ENCODE peak calls at places on chromosomes 7 and 10, in ten cellular contexts. R is transverse colon, L is H54, M is lower leg skin, P is sigmoid colon, K is uterus, X is A549, T is right lobe of liver, G is stomach, F is adrenal gland. E is an unnamed sample.

GRCh38 chr7:34236839-34237492 is 331.6 kb downstream of the BMPER start:
- DNase-seq in R (no peak), L (no peak), M (no peak), P (no peak), K (no peak), X (no peak), T (no peak), G (no peak), F (no peak), E (no peak)

GRCh38 chr10:86793696-86794095 is 37.3 kb downstream of the BMPR1A start:
- DNase-seq in R (peak), L (no peak), M (no peak), P (no peak), K (no peak), X (no peak), T (no peak), G (no peak), F (no peak), E (no peak)

GRCh38 chr10:28793482-28793881 is 116.2 kb downstream of the BAMBI start:
- DNase-seq in R (peak), L (no peak), M (no peak), P (no peak), K (no peak), X (no peak), T (no peak), G (no peak), F (no peak), E (no peak)

GRCh38 chr7:19146699-19147098 is 1.5 kb upstream of the FERD3L start:
- DNase-seq in R (no peak), L (peak), M (no peak), P (no peak), K (no peak), X (no peak), T (no peak), G (no peak), F (no peak), E (no peak)

GRCh38 chr7:88278881-88279280 is 27.8 kb downstream of the STEAP4 start:
- DNase-seq in R (no peak), L (no peak), M (no peak), P (no peak), K (no peak), X (no peak), T (no peak), G (no peak), F (no peak), E (no peak)

GRCh38 chr7:7595451-7595850 is 28.8 kb downstream of the MIOS start:
- DNase-seq in R (no peak), L (peak), M (no peak), P (no peak), K (no peak), X (peak), T (no peak), G (no peak), F (no peak), E (no peak)

GRCh38 chr7:34337163-34337562 is 320.9 kb upstream of the NPSR1 start:
- DNase-seq in R (no peak), L (no peak), M (no peak), P (no peak), K (no peak), X (no peak), T (no peak), G (no peak), F (no peak), E (no peak)

GRCh38 chr7:4057289-4057616 is 624.8 kb upstream of the FOXK1 start:
- DNase-seq in R (no peak), L (no peak), M (no peak), P (no peak), K (no peak), X (no peak), T (no peak), G (no peak), F (no peak), E (no peak)

GRCh38 chr7:150986099-150986512 is 4.7 kb upstream of the NOS3 start:
- DNase-seq in R (peak), L (no peak), M (no peak), P (no peak), K (peak), X (peak), T (peak), G (peak), F (peak), E (peak)

GRCh38 chr10:124035928-124036558 is 57.4 kb downstream of the CHST15 start:
- DNase-seq in R (peak), L (no peak), M (peak), P (no peak), K (peak), X (no peak), T (peak), G (peak), F (peak), E (peak)

GRCh38 chr7:2040201-2040892 is 192.4 kb downstream of the MAD1L1 start:
- DNase-seq in R (no peak), L (no peak), M (no peak), P (peak), K (no peak), X (no peak), T (no peak), G (no peak), F (no peak), E (no peak)

GRCh38 chr7:2043316-2044039 is 189.3 kb downstream of the MAD1L1 start:
- DNase-seq in R (no peak), L (no peak), M (no peak), P (peak), K (no peak), X (no peak), T (no peak), G (no peak), F (no peak), E (peak)

GRCh38 chr7:2040893-2041270 is 191.9 kb downstream of the MAD1L1 start:
- DNase-seq in R (no peak), L (no peak), M (no peak), P (peak), K (no peak), X (no peak), T (no peak), G (no peak), F (no peak), E (no peak)

GRCh38 chr7:2042650-2043049 is 190.1 kb downstream of the MAD1L1 start:
- DNase-seq in R (peak), L (no peak), M (no peak), P (peak), K (no peak), X (no peak), T (no peak), G (no peak), F (no peak), E (no peak)

DNA sequence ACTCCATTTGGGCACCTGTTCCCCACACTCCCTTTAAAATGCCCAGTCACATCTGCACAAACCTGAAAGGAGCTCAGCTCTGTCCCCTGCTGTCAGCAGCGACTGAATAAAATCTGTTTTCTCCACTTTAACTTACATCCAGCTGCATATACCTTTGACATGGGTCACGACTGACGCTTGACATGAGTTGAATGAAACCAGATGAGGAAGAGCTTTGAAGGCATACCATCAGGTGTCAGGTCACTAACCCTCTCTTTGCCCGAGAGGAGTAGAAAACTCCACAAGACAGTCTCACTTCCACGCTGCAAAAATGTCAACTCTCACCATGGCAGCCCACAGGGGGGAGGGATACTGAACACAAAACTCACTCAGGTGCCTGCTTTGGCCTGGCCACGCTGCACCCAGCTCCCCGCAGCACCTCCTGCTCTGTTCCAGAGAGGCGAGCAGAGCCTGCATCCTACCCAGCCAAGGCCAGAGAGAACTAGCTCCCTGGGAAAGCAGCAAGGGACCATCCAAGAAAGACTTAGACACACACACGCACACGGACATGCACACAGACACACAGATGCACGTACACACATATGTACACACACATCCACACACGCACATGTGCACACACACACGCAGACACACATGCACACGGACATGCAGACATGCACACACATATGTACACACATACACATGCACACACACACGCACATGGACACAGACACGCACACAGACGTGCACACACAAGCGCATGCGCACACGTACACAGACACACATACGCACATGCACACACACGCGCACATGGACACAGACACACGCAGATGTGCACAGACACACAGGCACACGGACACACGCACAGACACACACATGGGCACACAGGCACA is 191.0 kb downstream of the MAD1L1 start:
- DNase-seq in R (no peak), L (no peak), M (no peak), P (peak), K (no peak), X (no peak), T (no peak), G (no peak), F (no peak), E (no peak)
- TF ChIP-seq POLR2A in R (no peak), L (no peak), M (no peak), P (no peak), K (no peak), X (no peak), T (no peak), G (no peak), F (no peak), E (no peak)

DNA sequence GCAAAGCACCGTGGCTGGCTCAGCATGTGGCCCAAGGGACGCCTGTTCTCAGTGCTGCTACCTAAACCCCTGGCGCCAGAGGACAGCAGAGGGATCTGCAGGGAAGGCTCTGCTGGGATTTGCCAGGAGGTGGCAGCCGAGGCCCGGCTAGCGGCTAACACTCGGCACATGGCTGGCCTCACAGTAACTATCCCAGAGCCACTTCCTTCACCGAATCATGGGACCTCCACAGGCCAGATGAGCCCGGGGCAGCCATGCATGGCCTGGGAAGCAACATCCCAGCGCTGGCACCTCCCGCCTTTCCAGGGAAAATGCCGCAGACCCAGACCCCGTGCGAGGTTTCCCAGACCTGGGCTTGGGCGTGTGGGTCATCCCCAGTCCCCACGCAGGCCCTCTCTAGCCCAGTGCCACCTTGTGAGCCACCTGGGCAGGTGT is 36.4 kb downstream of the DPYSL4 start:
- DNase-seq in R (peak), L (peak), M (peak), P (peak), K (peak), X (peak), T (peak), G (peak), F (peak), E (peak)
- TF ChIP-seq POLR2A in R (no peak), L (no peak), M (no peak), P (no peak), K (no peak), X (no peak), T (no peak), G (no peak), F (no peak), E (no peak)

GRCh38 chr7:142568430-142569097 is 180.7 kb upstream of the PRSS1 start:
- DNase-seq in R (no peak), L (peak), M (no peak), P (no peak), K (no peak), X (peak), T (no peak), G (no peak), F (no peak), E (no peak)
- TF ChIP-seq POLR2A in R (no peak), L (no peak), M (no peak), P (no peak), K (no peak), X (no peak), T (no peak), G (no peak), F (no peak), E (no peak)

GRCh38 chr10:97543025-97543546 is 29.5 kb upstream of the ANKRD2 start:
- DNase-seq in R (peak), L (peak), M (peak), P (peak), K (peak), X (peak), T (peak), G (peak), F (peak), E (peak)

GRCh38 chr10:97539523-97540200 is 32.9 kb upstream of the ANKRD2 start:
- DNase-seq in R (no peak), L (no peak), M (no peak), P (peak), K (peak), X (no peak), T (no peak), G (no peak), F (no peak), E (no peak)

GRCh38 chr10:97538839-97539238 is 33.7 kb upstream of the ANKRD2 start:
- DNase-seq in R (no peak), L (no peak), M (peak), P (peak), K (no peak), X (no peak), T (no peak), G (no peak), F (no peak), E (no peak)

GRCh38 chr10:97540669-97541500 is 31.7 kb upstream of the ANKRD2 start:
- DNase-seq in R (no peak), L (no peak), M (no peak), P (peak), K (peak), X (no peak), T (no peak), G (no peak), F (no peak), E (no peak)

DNA sequence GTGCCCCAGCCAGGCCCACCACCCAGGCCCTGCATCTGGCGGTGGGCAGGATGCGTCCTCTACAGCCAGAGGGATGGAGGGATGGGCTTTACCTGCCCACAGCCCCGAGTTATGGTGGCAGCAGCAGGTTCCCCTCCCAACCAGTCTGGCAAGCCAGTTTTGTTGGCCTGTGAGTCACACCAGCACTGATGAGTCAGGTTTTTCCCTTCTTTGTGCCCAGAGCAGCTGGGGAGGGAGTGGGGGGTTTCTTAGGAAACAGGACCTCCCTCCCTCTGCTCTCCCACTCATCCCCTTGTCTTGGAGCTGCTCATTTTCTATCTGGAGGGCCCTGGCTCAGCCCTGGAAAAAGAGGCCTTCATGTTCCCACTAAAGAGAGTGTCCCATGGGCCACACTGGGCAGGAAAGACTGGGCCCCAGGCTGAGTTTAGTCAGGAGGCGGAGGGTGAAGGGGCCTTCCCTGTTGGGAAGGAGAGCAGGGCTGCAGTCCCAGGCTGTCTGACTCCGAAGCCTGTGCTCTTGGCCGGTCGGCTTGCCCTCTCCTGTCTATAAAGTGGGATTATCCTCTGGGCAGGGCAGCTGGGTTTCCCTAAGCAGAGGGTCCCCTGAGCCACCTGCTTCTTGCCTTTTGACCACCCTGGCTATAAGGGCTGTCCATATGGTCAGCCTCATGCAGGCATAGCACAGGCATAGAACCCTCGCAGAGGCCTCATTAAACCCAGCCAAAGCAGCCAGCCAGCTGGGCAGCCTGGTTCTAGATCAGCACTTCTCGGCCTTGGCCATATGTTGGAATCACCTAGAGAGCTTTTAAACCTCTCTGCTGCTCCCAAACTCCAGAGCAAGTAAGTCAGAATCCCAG is 30.2 kb upstream of the ANKRD2 start:
- DNase-seq in R (peak), L (peak), M (peak), P (peak), K (peak), X (peak), T (peak), G (peak), F (peak), E (peak)
- TF ChIP-seq POLR2A in R (no peak), L (peak), M (no peak), P (no peak), K (no peak), X (no peak), T (no peak), G (no peak), F (peak), E (no peak)

DNA sequence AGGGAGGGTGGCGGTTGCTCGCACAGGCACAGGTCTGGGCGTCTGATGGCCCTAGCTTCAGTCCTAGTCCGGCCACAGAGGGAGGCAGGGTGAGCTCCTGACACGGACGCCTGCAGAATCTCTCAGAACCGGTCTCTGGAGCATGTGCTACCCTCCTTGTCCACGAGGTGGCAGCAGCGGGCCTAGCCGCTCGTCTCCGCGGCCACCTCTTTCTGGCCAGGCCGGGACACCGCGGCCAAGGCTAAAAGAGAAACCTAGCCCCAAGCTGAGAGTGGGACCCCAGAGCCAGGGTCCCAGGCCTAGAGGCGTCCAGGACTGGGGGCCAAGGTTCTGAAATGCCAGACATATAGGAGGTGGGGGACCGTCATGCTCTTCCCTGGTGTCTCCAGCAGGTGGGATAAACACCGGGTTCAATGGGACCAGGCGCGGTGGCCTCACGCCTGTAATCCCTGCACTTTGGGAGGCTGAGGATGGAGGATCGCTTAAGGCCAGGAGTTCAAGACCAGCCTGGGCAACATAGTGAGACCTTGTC is 3.2 kb upstream of the LAT2 start:
- DNase-seq in R (peak), L (peak), M (peak), P (peak), K (peak), X (peak), T (peak), G (peak), F (peak), E (peak)
- TF ChIP-seq POLR2A in R (no peak), L (no peak), M (no peak), P (no peak), K (no peak), X (no peak), T (no peak), G (no peak), F (no peak), E (no peak)

DNA sequence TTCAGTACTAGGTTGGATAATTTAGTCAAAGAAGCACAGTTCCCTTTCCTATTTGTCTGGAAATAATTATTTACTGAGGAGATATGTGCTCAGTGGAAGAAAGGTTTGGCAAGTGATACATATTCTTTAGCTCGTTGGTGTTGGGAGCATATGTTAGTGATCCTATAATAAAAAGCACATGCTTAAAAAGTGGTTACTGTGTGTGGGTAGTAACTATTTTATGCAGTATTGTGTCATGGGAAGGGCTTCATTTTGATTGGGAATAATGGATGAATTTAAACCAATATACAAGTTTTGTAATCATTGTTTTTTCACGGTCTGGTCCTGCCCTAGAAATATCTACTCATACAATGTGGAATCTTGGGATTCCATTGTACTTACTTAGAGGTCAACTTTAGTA is 188.7 kb upstream of the PPP1R3A start:
- DNase-seq in R (no peak), L (no peak), M (no peak), P (no peak), K (no peak), X (no peak), T (no peak), G (no peak), F (no peak), E (no peak)
- TF ChIP-seq POLR2A in R (no peak), L (no peak), M (no peak), P (no peak), K (no peak), X (no peak), T (no peak), G (no peak), F (no peak), E (no peak)

GRCh38 chr10:93447019-93447418 is 35.1 kb downstream of the MYOF start:
- DNase-seq in R (no peak), L (no peak), M (no peak), P (no peak), K (peak), X (no peak), T (no peak), G (no peak), F (no peak), E (no peak)

GRCh38 chr10:93445978-93446720 is 36.0 kb downstream of the MYOF start:
- DNase-seq in R (no peak), L (no peak), M (peak), P (peak), K (peak), X (no peak), T (no peak), G (no peak), F (no peak), E (peak)

GRCh38 chr10:93440591-93441012 is 41.5 kb downstream of the MYOF start:
- DNase-seq in R (no peak), L (no peak), M (peak), P (peak), K (no peak), X (no peak), T (no peak), G (no peak), F (no peak), E (no peak)

GRCh38 chr10:93447970-93448369 is 34.2 kb downstream of the MYOF start:
- DNase-seq in R (no peak), L (no peak), M (no peak), P (no peak), K (no peak), X (no peak), T (no peak), G (no peak), F (no peak), E (no peak)

GRCh38 chr10:93445097-93445960 is 36.8 kb downstream of the MYOF start:
- DNase-seq in R (peak), L (peak), M (peak), P (peak), K (peak), X (peak), T (peak), G (peak), F (peak), E (peak)
- TF ChIP-seq POLR2A in R (peak), L (no peak), M (no peak), P (peak), K (peak), X (peak), T (peak), G (no peak), F (peak), E (peak)

E was measured in body of pancreas.